ENCODE peak calls at places on chromosomes 6 and 20, in four cellular contexts. Y is ascending aorta, C is fibroblast of lung, L is PC-3. T is an unnamed sample.
A peak's percentile ranks its signal among the peaks of the same experiment; 100 is the strongest.

GRCh38 chr20:13099676-13100075 is 90.9 kb downstream of the SPTLC3 start:
- DNase-seq in Y (no peak), C (no peak), L (peak; percentile 57), T (no peak)

GRCh38 chr6:63997217-63997616 is 361.6 kb downstream of the PHF3 start:
- DNase-seq in Y (no peak), C (no peak), L (no peak), T (no peak)

GRCh38 chr20:48398506-48399449 is 429.0 kb downstream of the PREX1 start:
- DNase-seq in Y (no peak), C (peak; percentile 7), L (no peak), T (no peak)

GRCh38 chr6:101980924-101981323 is 587.4 kb downstream of the GRIK2 start:
- DNase-seq in Y (no peak), C (no peak), L (no peak), T (no peak)

GRCh38 chr6:125198285-125199009 is 44.9 kb downstream of the TPD52L1 start:
- DNase-seq in Y (no peak), C (no peak), L (no peak), T (no peak)

GRCh38 chr20:5688431-5688972 is 61.7 kb upstream of the SHLD1 start:
- DNase-seq in Y (peak; percentile 12), C (no peak), L (no peak), T (no peak)

GRCh38 chr6:142118926-142119325 is 13.8 kb upstream of the GJE1 start:
- DNase-seq in Y (no peak), C (no peak), L (no peak), T (no peak)

GRCh38 chr20:62459488-62459887 is 16.3 kb downstream of the GATA5 start:
- DNase-seq in Y (no peak), C (no peak), L (no peak), T (no peak)

GRCh38 chr20:1626528-1627192 is 6.9 kb upstream of the SIRPB1 start:
- DNase-seq in Y (no peak), C (no peak), L (no peak), T (no peak)

GRCh38 chr6:47483853-47484546 is 6.4 kb downstream of the CD2AP start:
- DNase-seq in Y (no peak), C (peak; percentile 87), L (peak; percentile 90), T (no peak)

GRCh38 chr6:111230351-111231077 is 143.2 kb downstream of the SLC16A10 start:
- DNase-seq in Y (no peak), C (peak; percentile 86), L (no peak), T (peak; percentile 94)

GRCh38 chr6:149128489-149129145 is 188.9 kb upstream of the TAB2 start:
- DNase-seq in Y (no peak), C (no peak), L (no peak), T (no peak)

GRCh38 chr20:63520594-63520938 is at the start of gene PPDPF:
- DNase-seq in Y (no peak), C (peak; percentile 67), L (peak; percentile 84), T (peak; percentile 82)

GRCh38 chr20:9119776-9120175 is 50.9 kb downstream of the PLCB4 start:
- DNase-seq in Y (no peak), C (peak; percentile 17), L (peak; percentile 17), T (no peak)

GRCh38 chr6:114581293-114581692 is 238.5 kb upstream of the HS3ST5 start:
- DNase-seq in Y (no peak), C (no peak), L (peak; percentile 1), T (no peak)

GRCh38 chr6:13741358-13741757 is 29.7 kb upstream of the RANBP9 start:
- DNase-seq in Y (no peak), C (no peak), L (no peak), T (no peak)

GRCh38 chr20:33915726-33916331 is 77.9 kb upstream of the RALY start:
- DNase-seq in Y (no peak), C (no peak), L (peak; percentile 51), T (no peak)

GRCh38 chr6:105553174-105553573 is 150.3 kb upstream of the PREP start:
- DNase-seq in Y (no peak), C (no peak), L (peak; percentile 85), T (no peak)

GRCh38 chr20:52494244-52494643 is 302.7 kb upstream of the ZFP64 start:
- DNase-seq in Y (no peak), C (peak; percentile 99), L (peak; percentile 61), T (no peak)

GRCh38 chr20:34294563-34294962 is 8.6 kb downstream of the AHCY start:
- DNase-seq in Y (no peak), C (no peak), L (no peak), T (no peak)

GRCh38 chr6:35181933-35182612 is 31.7 kb upstream of the SCUBE3 start:
- DNase-seq in Y (peak; percentile 28), C (peak; percentile 80), L (peak; percentile 67), T (no peak)

GRCh38 chr6:111212625-111213024 is 125.3 kb downstream of the SLC16A10 start:
- DNase-seq in Y (no peak), C (no peak), L (no peak), T (no peak)

GRCh38 chr6:42313941-42314570 is 96.4 kb upstream of the MRPS10 start:
- DNase-seq in Y (no peak), C (peak; percentile 68), L (peak; percentile 32), T (no peak)

GRCh38 chr20:50116368-50116999 is 3.5 kb upstream of the UBE2V1 start:
- DNase-seq in Y (no peak), C (no peak), L (no peak), T (no peak)
- H3K4me3 ChIP-seq in Y (peak overlapping the region; percentile 54), C (peak overlapping the region; percentile 2), L (peak overlapping the region; percentile 74), T (peak overlapping the region; percentile 45)

GRCh38 chr6:168545428-168545827 is 104.4 kb downstream of the SMOC2 start:
- DNase-seq in Y (no peak), C (no peak), L (no peak), T (no peak)
- H3K9me3 ChIP-seq in Y (no peaks in the 10 kb centered on the region), C (no peaks in the 10 kb centered on the region), L (no peaks in the 10 kb centered on the region), T (no peaks in the 10 kb centered on the region)

DNA sequence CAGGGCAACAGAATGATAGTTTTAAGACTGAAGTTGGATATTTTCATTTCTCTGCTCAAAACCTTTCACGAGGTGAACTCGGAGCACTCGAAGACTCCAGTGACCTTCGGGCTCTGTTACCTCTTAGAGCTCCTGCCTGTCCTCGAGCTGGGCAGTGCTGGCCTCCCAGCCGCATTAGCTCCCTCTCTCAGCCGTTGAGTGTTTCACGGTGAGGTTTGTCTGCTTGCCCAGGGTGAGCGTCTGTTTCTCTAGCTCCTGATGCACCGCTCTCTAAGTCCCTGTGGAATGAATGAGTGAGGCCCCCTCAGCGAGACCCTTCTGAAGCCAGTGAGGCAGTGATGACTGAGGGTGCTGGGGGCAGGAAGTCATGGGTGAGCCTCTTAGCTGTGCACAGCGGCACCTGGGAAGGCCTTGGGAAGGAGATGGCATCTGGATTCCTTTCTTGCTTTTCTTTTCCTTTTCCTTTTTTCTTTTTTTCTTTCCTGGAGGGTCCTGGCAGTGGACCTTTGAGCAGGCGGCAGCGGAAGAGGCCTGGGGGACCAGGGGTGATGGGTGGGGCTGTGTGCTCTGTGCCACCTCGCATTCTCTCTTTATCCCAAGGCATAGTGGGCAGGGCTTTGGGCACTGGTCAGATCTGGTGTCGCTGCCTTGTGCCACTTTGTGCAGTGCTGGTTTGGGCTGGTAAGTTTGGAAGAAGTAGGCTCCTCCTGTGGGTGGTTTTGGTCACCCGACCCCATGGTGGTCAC is 2.2 kb downstream of the PSMG4 start:
- DNase-seq in Y (no peak), C (no peak), L (peak; percentile 8), T (no peak)
- H3K4me3 ChIP-seq in Y (no peak overlapping the region), C (peak overlapping the region; percentile 14), L (peak overlapping the region; percentile 52), T (no peak overlapping the region)

GRCh38 chr6:161128680-161129196 is 137.2 kb downstream of the MAP3K4 start:
- DNase-seq in Y (no peak), C (peak; percentile 86), L (peak; percentile 62), T (no peak)
- H3K9me3 ChIP-seq in Y (peaks cover under 1% of the 10 kb centered on the region), C (no peaks in the 10 kb centered on the region), L (peaks cover under 1% of the 10 kb centered on the region), T (no peaks in the 10 kb centered on the region)

GRCh38 chr6:36217188-36217587 is 20.6 kb downstream of the BRPF3 start:
- DNase-seq in Y (no peak), C (no peak), L (no peak), T (no peak)
- H3K4me3 ChIP-seq in Y (no peak overlapping the region), C (no peak overlapping the region), L (no peak overlapping the region), T (no peak overlapping the region)

GRCh38 chr20:16025084-16025483 is 548.2 kb downstream of the KIF16B start:
- DNase-seq in Y (no peak), C (no peak), L (no peak), T (no peak)

GRCh38 chr20:16035576-16035975 is 537.7 kb downstream of the KIF16B start:
- DNase-seq in Y (no peak), C (no peak), L (no peak), T (no peak)

GRCh38 chr20:16028923-16029322 is 544.3 kb downstream of the KIF16B start:
- DNase-seq in Y (no peak), C (no peak), L (no peak), T (no peak)

GRCh38 chr20:16027710-16028109 is 545.5 kb downstream of the KIF16B start:
- DNase-seq in Y (no peak), C (no peak), L (no peak), T (no peak)

DNA sequence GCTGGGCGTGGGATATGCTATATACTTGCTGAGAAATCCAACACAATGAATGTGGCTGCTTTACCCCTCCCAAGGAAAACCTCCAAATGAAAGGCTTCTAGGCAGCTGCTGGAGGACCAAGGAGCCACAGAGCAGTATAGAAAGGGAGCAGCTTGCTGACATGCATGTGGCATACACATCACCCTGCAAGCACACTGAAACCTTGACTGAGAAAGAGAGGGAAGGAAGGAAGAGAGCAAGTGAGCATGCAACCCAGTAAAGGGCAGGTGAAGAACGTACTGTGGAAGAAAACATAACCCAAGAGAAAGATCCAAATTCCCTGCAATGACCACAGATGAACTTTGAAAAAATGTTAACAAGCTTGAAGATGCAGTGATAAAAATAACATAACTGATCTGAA is 543.0 kb downstream of the KIF16B start:
- DNase-seq in Y (no peak), C (no peak), L (no peak), T (no peak)
- H3K9me3 ChIP-seq in Y (no peaks in the 10 kb centered on the region), C (no peaks in the 10 kb centered on the region), L (no peaks in the 10 kb centered on the region), T (no peaks in the 10 kb centered on the region)

DNA sequence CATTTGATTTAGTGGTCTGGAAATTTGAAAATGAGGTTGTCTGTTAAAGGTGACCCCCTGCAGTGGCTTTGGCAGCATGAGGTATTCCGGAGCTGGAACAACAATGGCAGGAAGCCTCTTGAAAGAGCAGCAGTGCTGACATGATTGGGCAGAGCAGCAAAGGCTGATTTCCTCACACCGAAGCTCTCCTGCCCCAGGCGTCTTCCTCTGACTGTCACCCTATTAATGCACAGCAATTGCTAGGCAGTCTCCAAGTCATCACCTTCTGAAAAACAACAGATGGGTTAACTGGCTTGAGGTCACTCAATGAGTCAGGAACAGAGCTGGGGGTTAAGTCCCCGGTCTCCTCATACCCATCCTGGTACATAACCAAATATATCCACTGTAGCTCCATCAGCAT is 241.8 kb upstream of the MMS22L start:
- DNase-seq in Y (no peak), C (peak; percentile 8), L (peak; percentile 2), T (no peak)
- H3K4me3 ChIP-seq in Y (no peak overlapping the region), C (no peak overlapping the region), L (no peak overlapping the region), T (no peak overlapping the region)